ENCODE peak calls at places on chromosome 22, in five cellular contexts. L, U, K, J and X are unnamed samples.

GRCh38 chr22:46374663-46375474 is 39.4 kb downstream of the TRMU start:
- DNase-seq in L (peak), U (no peak), K (no peak), J (no peak), X (peak)

GRCh38 chr22:31326877-31327276 is 19.3 kb downstream of the PATZ1 start:
- DNase-seq in L (no peak), U (no peak), K (no peak), J (no peak), X (no peak)

GRCh38 chr22:40183029-40183581 is 5.4 kb downstream of the TNRC6B start:
- DNase-seq in L (no peak), U (no peak), K (no peak), J (no peak), X (no peak)

GRCh38 chr22:19291218-19291579 is 320 bp downstream of the CLTCL1 start:
- DNase-seq in L (peak), U (no peak), K (no peak), J (no peak), X (no peak)

GRCh38 chr22:44892803-44893730 is 116.7 kb downstream of the PHF21B start:
- DNase-seq in L (no peak), U (no peak), K (no peak), J (no peak), X (no peak)

GRCh38 chr22:43555561-43556515 is 144.0 kb downstream of the MPPED1 start:
- DNase-seq in L (no peak), U (no peak), K (no peak), J (no peak), X (no peak)

GRCh38 chr22:27810566-27810965 is 9.0 kb upstream of the MN1 start:
- DNase-seq in L (peak), U (peak), K (no peak), J (no peak), X (no peak)

GRCh38 chr22:38298312-38299000 is 18.8 kb downstream of the CSNK1E start:
- DNase-seq in L (no peak), U (no peak), K (no peak), J (peak), X (no peak)

GRCh38 chr22:38724926-38725571 is 19.3 kb downstream of the GTPBP1 start:
- DNase-seq in L (no peak), U (no peak), K (peak), J (no peak), X (no peak)

GRCh38 chr22:36198936-36199616 is 2.5 kb downstream of the APOL4 start:
- DNase-seq in L (no peak), U (no peak), K (no peak), J (no peak), X (no peak)

GRCh38 chr22:44398791-44399190 is 86.0 kb upstream of the SHISAL1 start:
- DNase-seq in L (peak), U (no peak), K (no peak), J (no peak), X (no peak)

GRCh38 chr22:32904044-32904443 is 102.5 kb downstream of the TIMP3 start:
- DNase-seq in L (no peak), U (no peak), K (peak), J (no peak), X (peak)

GRCh38 chr22:42443240-42444059 is 11.2 kb upstream of the NFAM1 start:
- DNase-seq in L (no peak), U (no peak), K (no peak), J (no peak), X (no peak)

GRCh38 chr22:40204331-40205116 is 26.8 kb downstream of the TNRC6B start:
- DNase-seq in L (no peak), U (no peak), K (no peak), J (no peak), X (no peak)

GRCh38 chr22:37044634-37045625 is 6.6 kb upstream of the KCTD17 start:
- DNase-seq in L (peak), U (no peak), K (no peak), J (no peak), X (no peak)

GRCh38 chr22:24379536-24379935 is 47.9 kb upstream of the ADORA2A start:
- DNase-seq in L (no peak), U (no peak), K (no peak), J (no peak), X (no peak)

GRCh38 chr22:35995772-35996171 is 32.9 kb downstream of the RBFOX2 start:
- DNase-seq in L (peak), U (peak), K (no peak), J (no peak), X (peak)

GRCh38 chr22:44914026-44914721 is 95.6 kb downstream of the PHF21B start:
- DNase-seq in L (no peak), U (no peak), K (no peak), J (no peak), X (no peak)

GRCh38 chr22:31139866-31140716 is at the start of gene PLA2G3:
- DNase-seq in L (no peak), U (no peak), K (no peak), J (no peak), X (peak)

GRCh38 chr22:46366801-46367706 is 31.5 kb downstream of the TRMU start:
- DNase-seq in L (peak), U (no peak), K (peak), J (no peak), X (no peak)

GRCh38 chr22:25360411-25360810 is 141.0 kb downstream of the CRYBB2 start:
- DNase-seq in L (no peak), U (no peak), K (no peak), J (no peak), X (no peak)

GRCh38 chr22:47298017-47298820 is 535.8 kb downstream of the TBC1D22A start:
- DNase-seq in L (no peak), U (no peak), K (no peak), J (no peak), X (no peak)

GRCh38 chr22:26526165-26526564 is 13.9 kb upstream of the TFIP11 start:
- DNase-seq in L (no peak), U (no peak), K (no peak), J (no peak), X (no peak)

GRCh38 chr22:46573781-46574437 is 36.5 kb upstream of the CELSR1 start:
- DNase-seq in L (no peak), U (no peak), K (no peak), J (no peak), X (no peak)

GRCh38 chr22:41668971-41669911 is 19.4 kb downstream of the SNU13 start:
- DNase-seq in L (no peak), U (no peak), K (no peak), J (no peak), X (no peak)

GRCh38 chr22:45830531-45831245 is 146.3 kb downstream of the WNT7B start:
- DNase-seq in L (no peak), U (no peak), K (no peak), J (no peak), X (no peak)

GRCh38 chr22:37611202-37611601 is 2.6 kb downstream of the GGA1 start:
- DNase-seq in L (no peak), U (no peak), K (no peak), J (no peak), X (no peak)

GRCh38 chr22:46581580-46582244 is 38.5 kb upstream of the GRAMD4 start:
- DNase-seq in L (no peak), U (no peak), K (no peak), J (no peak), X (no peak)

GRCh38 chr22:46465793-46466192 is 71.6 kb downstream of the CELSR1 start:
- DNase-seq in L (no peak), U (no peak), K (no peak), J (no peak), X (peak)

GRCh38 chr22:21000987-21001600 is 824 bp downstream of the THAP7 start:
- DNase-seq in L (no peak), U (no peak), K (no peak), J (no peak), X (no peak)

GRCh38 chr22:20137671-20138416 is 6.2 kb downstream of the ZDHHC8 start:
- DNase-seq in L (peak), U (no peak), K (no peak), J (no peak), X (no peak)

GRCh38 chr22:37295213-37295886 is 13.0 kb downstream of the CYTH4 start:
- DNase-seq in L (no peak), U (no peak), K (no peak), J (no peak), X (no peak)

GRCh38 chr22:40310081-40310770 is 36.1 kb upstream of the ADSL start:
- DNase-seq in L (no peak), U (no peak), K (no peak), J (no peak), X (no peak)

GRCh38 chr22:25700996-25701815 is 40.8 kb upstream of the MYO18B start:
- DNase-seq in L (peak), U (no peak), K (no peak), J (no peak), X (no peak)

GRCh38 chr22:44825310-44826150 is 73.2 kb downstream of the ARHGAP8 start:
- DNase-seq in L (no peak), U (no peak), K (no peak), J (no peak), X (no peak)

DNA sequence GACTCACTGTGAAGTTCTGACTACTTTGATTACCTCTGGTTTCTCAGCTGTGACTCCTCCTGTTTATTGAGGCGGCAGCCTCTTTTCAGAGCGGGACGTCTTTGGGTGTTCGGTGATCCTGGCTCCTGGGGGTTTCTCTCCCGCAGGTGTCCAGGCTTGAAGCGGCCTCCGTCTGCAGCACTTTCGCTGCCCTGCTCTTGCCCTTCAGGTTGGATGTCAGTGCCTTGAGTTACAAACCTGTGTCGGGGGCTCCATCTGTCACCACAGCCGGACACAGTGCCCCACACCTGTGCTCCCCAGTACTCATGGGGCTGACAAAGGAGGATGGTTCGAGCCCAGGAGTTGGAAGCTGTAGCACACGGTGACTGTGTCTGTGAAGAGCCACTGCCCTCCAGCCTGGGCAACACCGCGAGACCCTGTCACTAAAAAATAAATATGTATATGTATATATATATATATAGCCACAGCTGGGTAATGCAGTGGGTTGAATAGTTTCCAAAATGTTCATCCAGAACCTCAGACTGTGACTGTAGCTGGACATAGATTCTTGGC is 104.1 kb downstream of the BRD1 start:
- DNase-seq in L (no peak), U (no peak), K (no peak), J (no peak), X (no peak)
- H3K4me3 ChIP-seq in L (no peak), U (no peak), K (no peak), J (peak), X (no peak)

DNA sequence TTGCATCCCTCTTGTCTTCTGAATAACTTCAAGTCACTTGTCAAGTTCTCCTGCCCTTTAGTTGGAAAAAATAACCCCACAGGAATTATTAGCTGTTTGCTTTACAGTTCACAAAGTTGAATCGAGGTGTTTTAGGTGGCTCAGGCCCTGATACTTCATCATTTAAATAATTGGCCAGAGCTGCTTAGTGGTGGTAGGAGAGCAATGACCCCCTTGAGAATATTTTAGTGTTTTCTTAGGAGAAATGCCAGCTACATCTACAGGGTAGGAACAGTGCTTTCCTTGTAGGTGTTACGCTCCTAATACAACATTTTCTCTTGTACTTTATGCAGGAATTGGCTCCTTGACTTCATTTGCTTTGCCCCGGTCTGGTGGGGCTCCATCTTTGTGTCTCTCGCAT is 73.2 kb downstream of the C22orf31 start:
- DNase-seq in L (no peak), U (no peak), K (no peak), J (no peak), X (no peak)
- H3K4me3 ChIP-seq in L (no peak), U (no peak), K (no peak), J (no peak), X (no peak)

GRCh38 chr22:48534395-48534958 is 1293.2 kb downstream of the BRD1 start:
- DNase-seq in L (no peak), U (no peak), K (no peak), J (no peak), X (no peak)

GRCh38 chr22:48538291-48538820 is 1289.3 kb downstream of the BRD1 start:
- DNase-seq in L (no peak), U (no peak), K (no peak), J (no peak), X (no peak)

GRCh38 chr22:48536691-48537591 is 1290.7 kb downstream of the BRD1 start:
- DNase-seq in L (no peak), U (peak), K (no peak), J (no peak), X (no peak)

GRCh38 chr22:48532986-48533385 is 1294.7 kb downstream of the BRD1 start:
- DNase-seq in L (no peak), U (no peak), K (no peak), J (no peak), X (no peak)

GRCh38 chr22:48535868-48536690 is 1291.6 kb downstream of the BRD1 start:
- DNase-seq in L (no peak), U (no peak), K (no peak), J (no peak), X (no peak)
- H3K4me3 ChIP-seq in L (no peak), U (peak), K (no peak), J (no peak), X (no peak)

GRCh38 chr22:23225337-23225723 is 45.0 kb downstream of the BCR start:
- DNase-seq in L (no peak), U (no peak), K (no peak), J (no peak), X (no peak)
- H3K4me3 ChIP-seq in L (no peak), U (peak), K (no peak), J (no peak), X (no peak)